ENCODE peak calls at places on chromosomes 11 and 22, in ten cellular contexts. R is epithelial cell of esophagus; L is left ventricle myocardium inferior; D is astrocyte of the spinal cord; P is fibroblast of pulmonary artery; C is uterus; J is AG09309; Y is AG04450; V is effector memory CD4-positive, alpha-beta T cell; T is psoas muscle. B is an unnamed sample.
A peak's percentile ranks its signal among the peaks of the same experiment; 100 is the strongest.

GRCh38 chr11:57462597-57462996 is 2.3 kb downstream of the RTN4RL2 start:
- DNase-seq in R (no peak), L (no peak), D (no peak), P (no peak), C (no peak), J (no peak), Y (no peak), V (no peak), T (no peak), B (no peak)

GRCh38 chr11:79227732-79228416 is 213.0 kb downstream of the TENM4 start:
- DNase-seq in R (no peak), L (no peak), D (no peak), P (no peak), C (no peak), J (no peak), Y (no peak), V (no peak), T (no peak), B (no peak)

GRCh38 chr11:72703281-72704008 is 29.2 kb upstream of the PDE2A start:
- DNase-seq in R (no peak), L (peak; percentile 84), D (peak; percentile 58), P (peak; percentile 79), C (peak; percentile 87), J (peak; percentile 62), Y (no peak), V (no peak), T (peak; percentile 91), B (no peak)

GRCh38 chr22:30275625-30276024 is 9.0 kb upstream of the OSM start:
- DNase-seq in R (peak; percentile 47), L (no peak), D (no peak), P (no peak), C (no peak), J (no peak), Y (no peak), V (no peak), T (no peak), B (no peak)

GRCh38 chr11:45625611-45626010 is 39.8 kb downstream of the CHST1 start:
- DNase-seq in R (no peak), L (no peak), D (no peak), P (no peak), C (no peak), J (no peak), Y (no peak), V (no peak), T (no peak), B (no peak)

GRCh38 chr22:31615481-31615840 is 46.6 kb downstream of the PISD start:
- DNase-seq in R (no peak), L (no peak), D (no peak), P (no peak), C (no peak), J (no peak), Y (no peak), V (no peak), T (no peak), B (no peak)

GRCh38 chr22:20456064-20456721 is 18.6 kb upstream of the SCARF2 start:
- DNase-seq in R (peak; percentile 81), L (peak; percentile 69), D (peak; percentile 83), P (peak; percentile 90), C (peak; percentile 79), J (peak; percentile 57), Y (peak; percentile 75), V (peak; percentile 49), T (peak; percentile 85), B (no peak)

GRCh38 chr22:33213383-33214075 is 155.3 kb upstream of the SYN3 start:
- DNase-seq in R (no peak), L (no peak), D (no peak), P (no peak), C (no peak), J (no peak), Y (no peak), V (no peak), T (no peak), B (no peak)

GRCh38 chr11:35764414-35764813 is 101.8 kb downstream of the TRIM44 start:
- DNase-seq in R (no peak), L (no peak), D (no peak), P (no peak), C (no peak), J (no peak), Y (no peak), V (no peak), T (no peak), B (no peak)

GRCh38 chr11:57315491-57315890 is 9.3 kb downstream of the TNKS1BP1 start:
- DNase-seq in R (no peak), L (no peak), D (peak; percentile 61), P (peak; percentile 88), C (no peak), J (no peak), Y (no peak), V (no peak), T (peak; percentile 53), B (no peak)

GRCh38 chr11:35167451-35167954 is 28.5 kb downstream of the CD44 start:
- DNase-seq in R (no peak), L (no peak), D (no peak), P (peak; percentile 49), C (peak; percentile 40), J (peak; percentile 78), Y (no peak), V (no peak), T (peak; percentile 66), B (no peak)

GRCh38 chr11:6778518-6778917 is 4.3 kb upstream of the OR2AG1 start:
- DNase-seq in R (no peak), L (no peak), D (no peak), P (no peak), C (no peak), J (no peak), Y (no peak), V (no peak), T (no peak), B (no peak)

DNA sequence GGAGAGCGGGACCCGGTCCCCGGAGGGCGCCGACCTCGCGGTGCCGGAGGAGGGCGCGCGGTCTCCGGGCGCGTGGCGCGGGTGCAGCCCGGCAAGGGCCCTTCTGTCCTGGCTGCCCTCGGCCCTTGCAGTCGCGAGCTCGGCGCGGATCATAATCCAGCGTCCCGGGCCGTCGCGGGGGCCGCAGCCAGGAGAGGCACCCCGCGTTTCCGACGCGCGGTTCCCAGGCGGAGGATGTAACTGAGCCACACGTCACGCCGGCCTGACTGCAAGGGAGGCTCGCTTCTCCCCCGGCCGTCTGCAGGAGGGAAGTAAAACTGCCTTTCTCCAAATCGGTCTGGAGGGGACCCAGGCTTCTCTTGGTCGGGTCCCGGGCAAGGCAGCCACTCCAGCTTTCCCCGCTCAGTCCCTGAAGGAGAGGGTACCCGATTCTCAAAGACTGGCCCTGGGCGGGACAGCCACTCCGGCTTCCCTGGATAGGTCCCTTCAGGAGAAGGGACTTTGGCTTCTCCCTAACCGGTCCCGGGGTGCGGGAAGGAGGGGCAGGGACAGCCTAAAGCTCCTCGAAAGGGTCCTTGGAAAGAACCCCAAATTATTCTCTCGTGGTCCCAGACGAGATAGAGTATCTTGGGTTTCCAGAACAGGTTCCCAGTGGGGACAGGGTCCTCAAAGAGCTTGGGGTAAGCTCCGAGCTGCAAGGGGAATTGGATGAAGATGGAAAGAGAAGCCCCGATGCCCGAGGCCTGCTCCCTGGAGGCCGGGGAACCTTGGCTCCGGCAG is 836 bp downstream of the SPON1 start:
- DNase-seq in R (no peak), L (peak; percentile 22), D (no peak), P (no peak), C (peak; percentile 43), J (no peak), Y (no peak), V (no peak), T (no peak), B (no peak)
- H3K4me3 ChIP-seq in R (no peak overlapping the region), L (peak overlapping the region; percentile 63), D (no peak overlapping the region), P (no peak overlapping the region), C (peak overlapping the region; percentile 53), J (no peak overlapping the region), Y (peak overlapping the region; percentile 38), V (peak overlapping the region; percentile 40), T (peak overlapping the region; percentile 50), B (no peak overlapping the region)

GRCh38 chr11:47186937-47187681 is 875 bp upstream of the PACSIN3 start:
- DNase-seq in R (peak; percentile 63), L (peak; percentile 78), D (peak; percentile 35), P (peak; percentile 39), C (peak; percentile 72), J (no peak), Y (no peak), V (no peak), T (peak; percentile 91), B (no peak)
- H3K4me3 ChIP-seq in R (peak overlapping the region; percentile 42), L (peak overlapping the region; percentile 76), D (peak overlapping the region; percentile 65), P (peak overlapping the region; percentile 47), C (peak overlapping the region; percentile 86), J (peak overlapping the region; percentile 39), Y (peak overlapping the region; percentile 67), V (peak overlapping the region; percentile 48), T (peak overlapping the region; percentile 93), B (peak overlapping the region; percentile 54)

GRCh38 chr11:106021967-106022794 is at the start of gene MSANTD4:
- DNase-seq in R (peak; percentile 100), L (peak; percentile 99), D (peak; percentile 100), P (peak; percentile 99), C (peak; percentile 99), J (peak; percentile 98), Y (peak; percentile 99), V (peak; percentile 97), T (peak; percentile 100), B (peak; percentile 99)

GRCh38 chr11:106017088-106017487 is 5.0 kb downstream of the MSANTD4 start:
- DNase-seq in R (no peak), L (no peak), D (no peak), P (no peak), C (no peak), J (no peak), Y (no peak), V (no peak), T (no peak), B (no peak)

GRCh38 chr11:106022795-106023275 is 795 bp upstream of the MSANTD4 start:
- DNase-seq in R (no peak), L (no peak), D (no peak), P (no peak), C (no peak), J (no peak), Y (no peak), V (no peak), T (no peak), B (no peak)

GRCh38 chr11:106021181-106021966 is 666 bp downstream of the MSANTD4 start:
- DNase-seq in R (peak; percentile 60), L (no peak), D (no peak), P (peak; percentile 75), C (no peak), J (peak; percentile 85), Y (no peak), V (no peak), T (no peak), B (no peak)
- H3K4me3 ChIP-seq in R (peak overlapping the region; percentile 85), L (peak overlapping the region; percentile 93), D (peak overlapping the region; percentile 89), P (peak overlapping the region; percentile 94), C (peak overlapping the region; percentile 89), J (peak overlapping the region; percentile 95), Y (peak overlapping the region; percentile 83), V (peak overlapping the region; percentile 85), T (peak overlapping the region; percentile 95), B (peak overlapping the region; percentile 73)

DNA sequence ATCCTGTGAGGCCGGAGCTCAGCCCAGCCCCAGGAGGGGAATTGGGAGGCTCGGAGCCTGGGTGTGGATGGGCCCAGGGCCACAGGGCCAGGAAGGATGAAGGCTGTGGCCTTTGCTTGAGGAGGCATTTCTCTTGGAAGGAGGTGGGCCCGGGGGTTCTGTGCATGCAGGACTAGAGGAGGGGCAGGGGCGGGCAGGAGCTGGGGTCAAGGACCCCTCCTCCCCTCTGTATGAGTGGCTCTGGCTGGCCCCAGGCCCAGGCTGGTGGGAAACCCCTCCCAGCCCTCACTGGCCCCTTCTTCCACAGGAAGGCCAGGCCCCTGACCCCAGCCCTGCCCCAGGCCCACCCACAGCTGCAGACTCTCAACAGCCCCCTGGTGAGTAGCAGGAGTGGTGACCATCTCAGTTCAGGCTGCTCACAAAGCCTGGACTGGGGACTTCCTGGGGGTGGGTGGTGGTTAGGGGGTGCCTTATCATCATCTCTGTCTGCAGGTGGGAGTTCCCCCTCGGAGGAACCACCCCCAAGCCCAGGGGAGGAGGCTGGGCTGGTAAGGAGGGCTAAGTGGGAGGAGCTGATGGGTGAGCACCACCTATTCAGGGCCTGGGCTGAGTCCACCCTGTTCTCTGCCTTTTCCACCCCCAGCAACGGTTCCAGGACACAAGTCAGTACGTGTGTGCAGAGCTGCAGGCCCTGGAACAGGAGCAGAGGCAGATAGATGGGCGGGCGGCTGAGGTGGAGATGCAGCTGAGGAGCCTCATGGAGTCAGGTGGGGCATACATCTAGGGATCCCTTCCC is 6.0 kb downstream of the KCNK7 start:
- DNase-seq in R (no peak), L (no peak), D (no peak), P (no peak), C (no peak), J (no peak), Y (no peak), V (no peak), T (no peak), B (no peak)
- H3K4me3 ChIP-seq in R (no peak overlapping the region), L (no peak overlapping the region), D (no peak overlapping the region), P (no peak overlapping the region), C (no peak overlapping the region), J (no peak overlapping the region), Y (no peak overlapping the region), V (no peak overlapping the region), T (no peak overlapping the region), B (no peak overlapping the region)

B was measured in RWPE2.